ENCODE peak calls at places on chromosome 17, in five cellular contexts. G, X, T, V and O are unnamed samples. For H3K27me3, the result is how much of the 10 kb centered on the place peaks cover.

GRCh38 chr17:72139213-72139612 is 18.4 kb downstream of the SOX9 start:
- DNase-seq in T (no peak), V (no peak), X (no peak), G (no peak), O (no peak)

GRCh38 chr17:78532922-78533640 is 44.1 kb downstream of the DNAH17 start:
- DNase-seq in X (no peak), T (no peak), V (no peak), G (no peak), O (peak)

GRCh38 chr17:348692-349425 is 3.7 kb downstream of the RPH3AL start:
- DNase-seq in T (no peak), V (peak), G (no peak), X (no peak), O (no peak)

GRCh38 chr17:40291311-40291710 is 3.6 kb downstream of the CDC6 start:
- DNase-seq in G (no peak), X (no peak), V (no peak), T (no peak), O (no peak)

GRCh38 chr17:59746849-59747445 is 39.5 kb downstream of the VMP1 start:
- DNase-seq in X (no peak), G (peak), V (no peak), T (no peak), O (peak)

GRCh38 chr17:63039342-63039741 is 73.3 kb downstream of the TANC2 start:
- DNase-seq in X (no peak), V (no peak), G (peak), T (no peak), O (no peak)

GRCh38 chr17:7644768-7645167 is 6.0 kb upstream of the ATP1B2 start:
- DNase-seq in G (no peak), V (no peak), X (no peak), T (no peak), O (no peak)

GRCh38 chr17:79011451-79012147 is 2.0 kb upstream of the CANT1 start:
- DNase-seq in V (no peak), T (no peak), X (no peak), G (no peak), O (no peak)

GRCh38 chr17:42421479-42422332 is 1.4 kb downstream of the CAVIN1 start:
- DNase-seq in X (no peak), V (peak), T (no peak), G (no peak), O (no peak)

DNA sequence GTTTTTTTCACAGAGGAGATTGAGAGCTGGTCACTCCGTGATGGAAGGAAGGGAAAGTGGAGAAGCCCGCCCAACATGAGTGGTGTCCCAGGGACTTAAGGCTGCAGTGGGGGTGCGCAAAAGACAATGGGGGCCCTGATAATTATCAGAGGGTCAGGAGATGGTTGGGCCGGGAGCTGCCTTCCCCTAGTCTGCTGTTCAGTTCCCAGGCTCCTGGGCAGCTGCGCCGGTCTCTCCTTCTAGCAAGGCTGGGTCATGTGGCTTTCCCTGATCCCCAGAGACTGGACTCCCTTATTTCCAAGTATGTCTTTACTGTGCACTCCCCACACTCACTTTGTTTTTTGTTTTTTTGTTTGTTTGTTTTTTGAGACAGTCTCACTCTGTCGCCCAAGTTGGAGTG is 16.2 kb downstream of the CYGB start:
- DNase-seq in G (no peak), X (no peak), T (no peak), V (no peak), O (no peak)
- H3K27ac ChIP-seq in G (no peak), X (no peak), T (no peak), V (no peak), O (no peak)

GRCh38 chr17:48582750-48583069 is 4.6 kb upstream of the HOXB4 start:
- DNase-seq in T (no peak), X (no peak), G (no peak), V (no peak), O (no peak)
- H3K4me3 ChIP-seq in T (peak), X (no peak), G (no peak), V (no peak), O (no peak)

GRCh38 chr17:73359255-73359816 is 47.5 kb upstream of the CDC42EP4 start:
- DNase-seq in X (no peak), T (no peak), G (no peak), V (no peak), O (no peak)

GRCh38 chr17:73359987-73360410 is 48.2 kb upstream of the CDC42EP4 start:
- DNase-seq in G (no peak), V (peak), T (no peak), X (no peak), O (no peak)

GRCh38 chr17:73362697-73363096 is 50.9 kb upstream of the CDC42EP4 start:
- DNase-seq in X (no peak), G (no peak), V (no peak), T (no peak), O (no peak)

GRCh38 chr17:73358668-73359067 is 46.9 kb upstream of the CDC42EP4 start:
- DNase-seq in T (no peak), X (no peak), G (no peak), V (no peak), O (no peak)

DNA sequence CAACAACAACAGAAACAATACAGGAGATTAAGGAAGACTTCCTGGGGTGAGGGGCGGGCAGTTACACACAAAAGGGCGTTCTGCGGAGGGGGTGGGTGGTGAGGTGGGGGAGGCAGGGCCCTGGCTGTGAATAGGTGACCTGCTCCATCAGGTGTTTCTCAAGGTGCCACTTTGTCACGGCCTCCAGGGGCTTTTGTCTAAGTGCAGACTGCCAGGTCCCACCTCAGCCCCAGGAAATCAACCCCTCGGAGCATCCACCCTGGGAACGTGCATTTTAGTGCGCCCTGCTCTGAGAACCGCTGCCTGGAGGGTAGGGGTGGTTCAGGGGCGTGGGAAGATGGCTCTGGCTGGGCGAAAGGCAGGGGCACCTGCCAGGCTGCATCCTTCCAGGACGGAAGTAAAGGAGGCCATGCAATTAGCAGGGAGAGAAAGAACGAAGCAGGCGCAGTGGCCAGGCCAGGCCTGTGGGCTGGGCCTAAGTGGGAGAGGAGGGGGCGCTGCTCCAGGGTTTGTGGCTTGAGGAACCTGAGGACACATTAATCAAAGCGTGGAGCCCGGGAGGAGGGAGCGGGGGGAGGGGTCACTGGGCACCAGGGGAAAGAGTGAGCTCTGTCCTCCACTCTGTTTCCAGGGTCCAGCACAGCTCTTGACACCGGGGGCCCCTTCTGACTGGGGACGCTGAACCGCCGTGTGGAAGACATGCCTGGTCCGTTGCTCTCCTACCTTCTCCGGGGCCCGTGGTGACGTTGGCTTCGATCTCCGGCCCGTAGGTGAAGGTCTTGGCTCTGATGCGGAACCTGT is 49.4 kb upstream of the CDC42EP4 start:
- DNase-seq in T (no peak), G (no peak), X (no peak), V (no peak), O (peak)
- H3K27me3 ChIP-seq in T (under half), G (half or more), X (under half), V (under half), O (under half)

GRCh38 chr17:35521150-35521549 is 16.3 kb downstream of the SLFN12L start:
- DNase-seq in V (no peak), T (no peak), G (no peak), X (no peak), O (no peak)
- H3K27ac ChIP-seq in V (no peak), T (no peak), G (no peak), X (no peak), O (no peak)